ENCODE peak calls at places on chromosome 11, in six cellular contexts. One of them, this sample, is unnamed.

GRCh38 chr11:72223615-72224586 is 666 bp upstream of the INPPL1 start:
- DNase-seq in kidney glomerular epithelial cell: no peak
- DNase-seq in CD4-positive, alpha-beta T cell: peak; percentile 61
- DNase-seq in T-helper 9 cell: peak; percentile 42
- DNase-seq in stimulated activated CD8-positive, alpha-beta memory T cell treated with anti-CD3 and anti-CD28 coated beads, Interleukin-15, amount 100 ng/mL, for 24 hours: peak; percentile 33
- DNase-seq in ovary: peak; percentile 88
- DNase-seq in this sample: peak; percentile 50

GRCh38 chr11:78112588-78113275 is 26.7 kb downstream of the ALG8 start:
- DNase-seq in T-helper 9 cell: no peak
- DNase-seq in kidney glomerular epithelial cell: no peak
- DNase-seq in CD4-positive, alpha-beta T cell: no peak
- DNase-seq in ovary: no peak
- DNase-seq in stimulated activated CD8-positive, alpha-beta memory T cell treated with anti-CD3 and anti-CD28 coated beads, Interleukin-15, amount 100 ng/mL, for 24 hours: no peak
- DNase-seq in this sample: no peak

GRCh38 chr11:45087761-45088160 is 58.7 kb upstream of the PRDM11 start:
- DNase-seq in CD4-positive, alpha-beta T cell: no peak
- DNase-seq in T-helper 9 cell: no peak
- DNase-seq in ovary: no peak
- DNase-seq in stimulated activated CD8-positive, alpha-beta memory T cell treated with anti-CD3 and anti-CD28 coated beads, Interleukin-15, amount 100 ng/mL, for 24 hours: no peak
- DNase-seq in kidney glomerular epithelial cell: no peak
- DNase-seq in this sample: no peak

GRCh38 chr11:46363455-46363920 is 16.2 kb downstream of the DGKZ start:
- DNase-seq in CD4-positive, alpha-beta T cell: no peak
- DNase-seq in stimulated activated CD8-positive, alpha-beta memory T cell treated with anti-CD3 and anti-CD28 coated beads, Interleukin-15, amount 100 ng/mL, for 24 hours: no peak
- DNase-seq in kidney glomerular epithelial cell: no peak
- DNase-seq in T-helper 9 cell: no peak
- DNase-seq in ovary: no peak
- DNase-seq in this sample: no peak

GRCh38 chr11:67268684-67269268 is 2.5 kb downstream of the GRK2 start:
- DNase-seq in T-helper 9 cell: no peak
- DNase-seq in ovary: peak; percentile 30
- DNase-seq in CD4-positive, alpha-beta T cell: peak; percentile 33
- DNase-seq in stimulated activated CD8-positive, alpha-beta memory T cell treated with anti-CD3 and anti-CD28 coated beads, Interleukin-15, amount 100 ng/mL, for 24 hours: no peak
- DNase-seq in kidney glomerular epithelial cell: no peak
- DNase-seq in this sample: peak; percentile 15

GRCh38 chr11:1158681-1159525 is 1.1 kb downstream of the MUC5AC start:
- DNase-seq in T-helper 9 cell: no peak
- DNase-seq in ovary: peak; percentile 13
- DNase-seq in stimulated activated CD8-positive, alpha-beta memory T cell treated with anti-CD3 and anti-CD28 coated beads, Interleukin-15, amount 100 ng/mL, for 24 hours: no peak
- DNase-seq in kidney glomerular epithelial cell: no peak
- DNase-seq in CD4-positive, alpha-beta T cell: peak; percentile 25
- DNase-seq in this sample: no peak

GRCh38 chr11:69841859-69842698 is 22.9 kb upstream of the FGF3 start:
- DNase-seq in kidney glomerular epithelial cell: no peak
- DNase-seq in stimulated activated CD8-positive, alpha-beta memory T cell treated with anti-CD3 and anti-CD28 coated beads, Interleukin-15, amount 100 ng/mL, for 24 hours: no peak
- DNase-seq in CD4-positive, alpha-beta T cell: peak; percentile 32
- DNase-seq in ovary: peak; percentile 4
- DNase-seq in T-helper 9 cell: peak; percentile 9
- DNase-seq in this sample: no peak

GRCh38 chr11:67056640-67057409 is at the start of gene RHOD:
- DNase-seq in ovary: peak; percentile 72
- DNase-seq in T-helper 9 cell: peak; percentile 12
- DNase-seq in CD4-positive, alpha-beta T cell: peak; percentile 44
- DNase-seq in kidney glomerular epithelial cell: no peak
- DNase-seq in stimulated activated CD8-positive, alpha-beta memory T cell treated with anti-CD3 and anti-CD28 coated beads, Interleukin-15, amount 100 ng/mL, for 24 hours: peak; percentile 10
- DNase-seq in this sample: peak; percentile 29

GRCh38 chr11:1036303-1036923 is at the start of gene MUC6:
- DNase-seq in ovary: no peak
- DNase-seq in kidney glomerular epithelial cell: no peak
- DNase-seq in T-helper 9 cell: no peak
- DNase-seq in CD4-positive, alpha-beta T cell: no peak
- DNase-seq in stimulated activated CD8-positive, alpha-beta memory T cell treated with anti-CD3 and anti-CD28 coated beads, Interleukin-15, amount 100 ng/mL, for 24 hours: no peak
- DNase-seq in this sample: no peak

This sample was measured in CD8-positive, alpha-beta T cell.